ENCODE peak calls at places on chromosomes 7 and 10, in four cellular contexts. M is WTC11, R is GM12878, H is HepG2. F is an unnamed sample.

GRCh38 chr7:45977256-45977655 is 56.2 kb upstream of the IGFBP3 start:
- DNase-seq in M (no peak), H (no peak), R (no peak), F (no peak)

GRCh38 chr10:48470115-48470892 is 134.6 kb downstream of the ARHGAP22 start:
- DNase-seq in H (no peak), R (no peak), M (no peak), F (peak)

GRCh38 chr7:141501451-141501850 is 49.8 kb upstream of the AGK start:
- DNase-seq in H (no peak), R (no peak), M (no peak), F (no peak)

GRCh38 chr7:120486164-120486563 is 213.2 kb downstream of the KCND2 start:
- DNase-seq in R (no peak), H (no peak), M (no peak), F (no peak)

GRCh38 chr10:86533328-86533727 is 11.7 kb upstream of the WAPL start:
- DNase-seq in R (no peak), M (no peak), H (no peak), F (no peak)

GRCh38 chr10:5876181-5876768 is 13.4 kb downstream of the ANKRD16 start:
- DNase-seq in M (no peak), H (no peak), R (no peak), F (no peak)

GRCh38 chr10:91694170-91694794 is 61.4 kb upstream of the PPP1R3C start:
- DNase-seq in R (no peak), H (peak), M (no peak), F (peak)

GRCh38 chr10:17353568-17353967 is 100.8 kb downstream of the ST8SIA6 start:
- DNase-seq in H (no peak), R (no peak), M (no peak), F (no peak)

GRCh38 chr7:107528461-107528860 is 35.3 kb downstream of the COG5 start:
- DNase-seq in H (peak), M (no peak), R (no peak), F (no peak)

GRCh38 chr7:152435384-152436278 is at the start of gene KMT2C:
- DNase-seq in R (no peak), M (peak), H (no peak), F (peak)

GRCh38 chr7:132752431-132752830 is 176.2 kb upstream of the PLXNA4 start:
- DNase-seq in R (no peak), M (no peak), H (no peak), F (no peak)

GRCh38 chr7:138603549-138604324 is 97.4 kb downstream of the SVOPL start:
- DNase-seq in H (peak), M (no peak), R (no peak), F (no peak)

GRCh38 chr7:155531686-155532085 is 14.7 kb downstream of the CNPY1 start:
- DNase-seq in H (peak), R (no peak), M (no peak), F (no peak)

GRCh38 chr7:2979951-2980350 is 63.7 kb downstream of the CARD11 start:
- DNase-seq in R (no peak), H (no peak), M (no peak), F (no peak)

GRCh38 chr7:42876182-42877068 is 35.4 kb downstream of the C7orf25 start:
- DNase-seq in H (peak), M (peak), R (no peak), F (peak)

GRCh38 chr7:50595538-50596102 is 30.4 kb upstream of the DDC start:
- DNase-seq in R (no peak), H (peak), M (no peak), F (peak)

GRCh38 chr10:22217842-22218241 is at the start of gene EBLN1:
- DNase-seq in H (no peak), M (no peak), R (no peak), F (peak)

GRCh38 chr7:127393370-127394058 is 1.0 kb upstream of the ZNF800 start:
- DNase-seq in H (no peak), R (no peak), M (peak), F (no peak)

GRCh38 chr10:93826355-93826754 is 67.4 kb upstream of the SLC35G1 start:
- DNase-seq in M (peak), R (no peak), H (no peak), F (no peak)

GRCh38 chr10:48606530-48607355 is 1.9 kb upstream of the ARHGAP22 start:
- DNase-seq in M (no peak), H (no peak), R (no peak), F (no peak)

GRCh38 chr7:152543801-152544200 is 108.0 kb upstream of the KMT2C start:
- DNase-seq in R (no peak), M (peak), H (no peak), F (no peak)

GRCh38 chr7:69624842-69625637 is 26.8 kb downstream of the AUTS2 start:
- DNase-seq in M (no peak), R (no peak), H (no peak), F (no peak)

GRCh38 chr10:58435297-58435696 is 50.1 kb downstream of the TFAM start:
- DNase-seq in R (no peak), M (no peak), H (peak), F (no peak)

GRCh38 chr10:113961261-113961938 is 82.3 kb upstream of the ADRB1 start:
- DNase-seq in M (no peak), R (peak), H (no peak), F (no peak)
- TF ChIP-seq NR2C2 in M (no peak), R (no peak), H (no peak), F (no peak)

GRCh38 chr7:70707823-70708243 is 424.1 kb upstream of the GALNT17 start:
- DNase-seq in M (no peak), H (no peak), R (no peak), F (no peak)

GRCh38 chr7:70711441-70711840 is 420.5 kb upstream of the GALNT17 start:
- DNase-seq in M (no peak), H (no peak), R (no peak), F (no peak)

GRCh38 chr7:70710651-70711050 is 421.3 kb upstream of the GALNT17 start:
- DNase-seq in R (no peak), M (no peak), H (no peak), F (no peak)

GRCh38 chr7:70712942-70713341 is 419.0 kb upstream of the GALNT17 start:
- DNase-seq in H (no peak), R (no peak), M (no peak), F (no peak)

GRCh38 chr7:70710011-70710480 is 421.9 kb upstream of the GALNT17 start:
- DNase-seq in H (no peak), R (peak), M (no peak), F (no peak)
- TF ChIP-seq SP1 in H (no peak), R (no peak), M (no peak), F (no peak)

DNA sequence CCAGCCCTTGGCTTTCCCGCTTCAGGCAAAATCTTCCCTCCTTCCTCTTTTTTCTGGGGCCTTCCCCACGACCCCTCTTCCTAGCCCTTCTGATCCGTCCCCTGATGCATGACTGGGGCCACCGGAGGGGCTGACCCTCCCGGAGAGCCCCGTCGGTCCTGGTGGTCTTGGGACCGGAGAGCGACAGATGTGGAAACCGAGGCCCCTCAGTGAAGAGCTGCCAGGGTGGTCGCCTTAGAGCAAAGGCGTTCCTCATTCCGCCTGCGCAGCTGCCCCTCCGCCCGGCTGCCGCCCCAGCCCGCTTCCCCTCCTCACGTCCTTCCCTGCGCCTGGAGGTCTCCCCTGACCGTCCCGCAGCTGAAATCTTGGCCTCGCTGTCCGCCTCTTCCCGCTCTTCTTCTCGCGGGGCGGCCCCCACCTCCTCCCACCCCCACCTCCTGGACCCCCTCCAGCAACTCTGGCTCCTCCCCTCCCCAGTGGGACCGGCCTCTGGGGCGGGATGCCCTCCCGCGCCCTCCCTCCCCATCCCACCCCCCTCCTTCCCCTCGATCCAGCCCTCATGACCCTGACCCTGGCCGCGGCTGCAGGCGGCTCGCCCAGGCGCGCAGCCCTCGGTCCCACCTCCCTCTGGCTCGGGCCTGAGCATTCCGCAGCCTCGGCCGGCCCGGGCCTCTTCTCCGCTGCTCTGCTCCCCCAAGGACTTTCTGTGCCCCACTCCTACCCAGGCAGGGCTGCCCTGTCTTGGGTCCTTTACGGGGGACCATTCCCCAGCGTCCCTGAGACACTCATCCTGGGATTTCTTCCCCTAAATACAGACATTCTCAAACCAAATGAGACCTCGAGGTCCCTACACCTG is at the start of gene RARRES2:
- DNase-seq in R (no peak), M (peak), H (peak), F (no peak)
- TF ChIP-seq NR2C2 in R (no peak), M (no peak), H (peak), F (no peak)

GRCh38 chr7:26684447-26684846 is 179.9 kb downstream of the SKAP2 start:
- DNase-seq in R (no peak), H (no peak), M (no peak), F (no peak)
- TF ChIP-seq SP1 in R (no peak), H (no peak), M (no peak), F (no peak)

GRCh38 chr7:37312608-37313007 is 136.1 kb downstream of the ELMO1 start:
- DNase-seq in R (no peak), M (no peak), H (no peak), F (no peak)

GRCh38 chr7:37310322-37311080 is 138.2 kb downstream of the ELMO1 start:
- DNase-seq in M (no peak), R (no peak), H (no peak), F (no peak)

GRCh38 chr7:37315752-37316711 is 132.6 kb downstream of the ELMO1 start:
- DNase-seq in H (no peak), R (no peak), M (no peak), F (no peak)

GRCh38 chr7:37311282-37311868 is 137.3 kb downstream of the ELMO1 start:
- DNase-seq in M (no peak), H (no peak), R (no peak), F (no peak)
- TF ChIP-seq NR2C2 in M (no peak), H (no peak), R (no peak), F (no peak)

DNA sequence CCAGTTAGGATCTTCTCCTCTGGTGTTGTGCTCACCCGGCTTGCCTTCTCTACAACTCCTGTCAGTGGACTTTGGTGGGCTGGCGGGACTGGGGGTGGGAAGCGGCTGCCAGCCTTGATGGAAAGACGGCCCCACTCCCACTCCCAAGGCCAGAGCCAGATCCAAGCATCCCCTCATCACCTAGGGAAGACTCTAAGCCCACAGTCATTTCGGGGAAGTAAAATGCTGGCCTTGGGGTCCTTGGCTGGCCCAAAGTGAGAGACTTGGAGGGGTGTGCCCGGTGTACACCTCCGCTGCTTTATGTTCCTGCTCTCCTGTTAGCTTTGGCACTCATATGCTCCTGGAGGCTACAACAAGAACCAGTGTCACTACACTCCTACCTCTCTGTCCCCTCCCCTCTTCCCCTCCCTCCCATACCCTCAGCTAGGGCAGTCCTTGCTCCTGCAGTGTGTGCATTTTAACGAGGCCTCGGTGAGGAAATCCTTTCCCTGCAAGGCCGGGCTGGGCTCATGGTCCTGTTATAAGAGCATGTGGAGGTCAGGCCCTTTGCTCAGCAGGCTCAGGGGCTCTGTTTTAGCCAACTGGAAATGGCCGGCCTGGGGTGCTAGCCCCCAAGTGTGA is 995 bp upstream of the HOXA10 start:
- DNase-seq in M (no peak), R (no peak), H (no peak), F (no peak)
- TF ChIP-seq SP1 in M (no peak), R (no peak), H (no peak), F (no peak)

DNA sequence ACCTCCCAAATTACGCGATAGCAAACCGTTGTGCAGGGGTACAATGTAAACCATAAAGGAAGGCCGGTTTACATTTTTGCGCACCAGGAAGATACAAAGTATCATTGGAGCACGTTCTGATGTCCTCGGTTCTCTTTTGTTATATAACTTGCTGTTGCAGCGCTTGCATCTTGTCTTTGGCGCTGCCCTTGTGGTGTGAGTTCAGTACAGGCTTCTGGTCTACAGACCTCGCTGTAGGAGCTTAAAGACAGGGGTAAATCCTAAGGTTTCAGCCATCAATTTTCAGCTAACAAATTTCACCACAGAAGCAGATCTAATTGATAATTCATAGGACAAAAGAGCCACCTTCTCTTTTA is 1.5 kb upstream of the MKX start:
- DNase-seq in M (peak), R (no peak), H (no peak), F (no peak)
- TF ChIP-seq NR2C2 in M (no peak), R (no peak), H (no peak), F (no peak)

F was measured in K562.